ENCODE peak calls at places on chromosomes 6 and 20, in six cellular contexts. E, B, G, O, C and Q are unnamed samples.
A peak's percentile ranks its signal among the peaks of the same experiment; 100 is the strongest.

GRCh38 chr6:126170433-126170832 is 169.5 kb upstream of the CENPW start:
- DNase-seq in E (no peak), B (no peak), G (no peak), O (no peak), C (no peak), Q (no peak)

GRCh38 chr20:51266353-51266752 is 243.4 kb upstream of the KCNG1 start:
- DNase-seq in E (no peak), B (no peak), G (no peak), O (no peak), C (no peak), Q (no peak)

GRCh38 chr6:33770833-33771341 is 18.0 kb downstream of the LEMD2 start:
- DNase-seq in E (no peak), B (no peak), G (no peak), O (no peak), C (no peak), Q (no peak)

GRCh38 chr6:5471044-5471443 is 209.7 kb downstream of the FARS2 start:
- DNase-seq in E (peak; percentile 80), B (peak; percentile 11), G (peak; percentile 70), O (peak; percentile 19), C (peak; percentile 63), Q (peak; percentile 75)

GRCh38 chr6:40302856-40303449 is 284.2 kb downstream of the LRFN2 start:
- DNase-seq in E (no peak), B (no peak), G (no peak), O (no peak), C (no peak), Q (no peak)

GRCh38 chr6:161594412-161594811 is 320.6 kb upstream of the AGPAT4 start:
- DNase-seq in E (no peak), B (no peak), G (no peak), O (no peak), C (no peak), Q (no peak)

GRCh38 chr6:71287038-71287437 is 1.6 kb upstream of the OGFRL1 start:
- DNase-seq in E (peak; percentile 83), B (no peak), G (no peak), O (no peak), C (no peak), Q (no peak)

GRCh38 chr20:6533321-6533720 is 234.2 kb upstream of the BMP2 start:
- DNase-seq in E (no peak), B (no peak), G (no peak), O (no peak), C (no peak), Q (no peak)

GRCh38 chr6:71533939-71534379 is 245.3 kb downstream of the OGFRL1 start:
- DNase-seq in E (peak; percentile 13), B (no peak), G (peak; percentile 13), O (no peak), C (no peak), Q (peak; percentile 9)

GRCh38 chr20:58469500-58470129 is 45.6 kb downstream of the APCDD1L start:
- DNase-seq in E (no peak), B (no peak), G (no peak), O (no peak), C (no peak), Q (no peak)

GRCh38 chr6:38150681-38151296 is 331.3 kb downstream of the ZFAND3 start:
- DNase-seq in E (no peak), B (no peak), G (no peak), O (no peak), C (no peak), Q (no peak)

GRCh38 chr6:149925253-149925973 is 2.5 kb upstream of the RAET1G start:
- DNase-seq in E (no peak), B (no peak), G (peak; percentile 39), O (no peak), C (no peak), Q (no peak)

GRCh38 chr20:10629946-10630345 is 43.9 kb downstream of the JAG1 start:
- DNase-seq in E (no peak), B (no peak), G (no peak), O (no peak), C (no peak), Q (no peak)

GRCh38 chr6:106163446-106163965 is 77.4 kb downstream of the PRDM1 start:
- DNase-seq in E (peak; percentile 87), B (peak; percentile 25), G (no peak), O (peak; percentile 31), C (peak; percentile 62), Q (no peak)

GRCh38 chr6:32785781-32786533 is 22.6 kb upstream of the HLA-DQB2 start:
- DNase-seq in E (peak; percentile 56), B (no peak), G (peak; percentile 42), O (no peak), C (peak; percentile 48), Q (peak; percentile 31)

GRCh38 chr20:17556842-17557674 is 12.8 kb upstream of the DSTN start:
- DNase-seq in E (no peak), B (no peak), G (no peak), O (no peak), C (no peak), Q (peak; percentile 53)

GRCh38 chr6:111503194-111503593 is 20.2 kb upstream of the REV3L start:
- DNase-seq in E (no peak), B (no peak), G (no peak), O (no peak), C (no peak), Q (peak; percentile 26)

GRCh38 chr6:143583542-143584330 is 72.2 kb upstream of the FUCA2 start:
- DNase-seq in E (no peak), B (no peak), G (no peak), O (no peak), C (no peak), Q (no peak)

GRCh38 chr20:47785321-47785899 is at the start of gene SULF2:
- DNase-seq in E (no peak), B (no peak), G (peak; percentile 41), O (no peak), C (no peak), Q (peak; percentile 53)

GRCh38 chr20:51906049-51906448 is 103.7 kb upstream of the SALL4 start:
- DNase-seq in E (no peak), B (no peak), G (no peak), O (no peak), C (no peak), Q (no peak)

GRCh38 chr6:75098709-75099108 is 107.1 kb downstream of the COL12A1 start:
- DNase-seq in E (no peak), B (no peak), G (no peak), O (no peak), C (no peak), Q (peak; percentile 32)

GRCh38 chr6:88584581-88584980 is 378.8 kb downstream of the RNGTT start:
- DNase-seq in E (no peak), B (no peak), G (no peak), O (no peak), C (no peak), Q (no peak)

GRCh38 chr6:33061987-33062386 is 11.5 kb downstream of the HLA-DPA1 start:
- DNase-seq in E (no peak), B (no peak), G (no peak), O (no peak), C (no peak), Q (peak; percentile 22)

GRCh38 chr20:33846291-33846916 is 35.3 kb downstream of the CHMP4B start:
- DNase-seq in E (no peak), B (no peak), G (no peak), O (no peak), C (no peak), Q (peak; percentile 54)

GRCh38 chr6:72140795-72141194 is 254.4 kb downstream of the RIMS1 start:
- DNase-seq in E (no peak), B (no peak), G (no peak), O (no peak), C (no peak), Q (no peak)

GRCh38 chr6:63546236-63546635 is 26.0 kb upstream of the LOC128125822 start:
- DNase-seq in E (no peak), B (no peak), G (no peak), O (no peak), C (no peak), Q (no peak)

GRCh38 chr6:21754891-21755290 is 161.3 kb downstream of the SOX4 start:
- DNase-seq in E (no peak), B (no peak), G (no peak), O (no peak), C (no peak), Q (no peak)

GRCh38 chr6:170147832-170148708 is 142.8 kb downstream of the DLL1 start:
- DNase-seq in E (no peak), B (peak; percentile 23), G (no peak), O (peak; percentile 22), C (peak; percentile 93), Q (peak; percentile 19)

GRCh38 chr20:9756660-9757059 is 82.2 kb downstream of the PAK5 start:
- DNase-seq in E (no peak), B (no peak), G (no peak), O (no peak), C (no peak), Q (no peak)